ENCODE peak calls at places on chromosome 1, in four cellular contexts. E is left ventricle myocardium inferior; T is CD8-positive, alpha-beta T cell; W is endodermal cell. Q is an unnamed sample.

GRCh38 chr1:159580340-159580739 is 7.3 kb upstream of the APCS start:
- DNase-seq in E (no peak), W (no peak), T (no peak), Q (no peak)

GRCh38 chr1:180580237-180580636 is 21.5 kb downstream of the OVAAL start:
- DNase-seq in W (no peak), E (no peak), T (no peak), Q (peak; percentile 89)

GRCh38 chr1:36326499-36326898 is 3.1 kb upstream of the EVA1B start:
- DNase-seq in T (no peak), W (no peak), E (no peak), Q (peak; percentile 51)

GRCh38 chr1:173417563-173417962 is 59.6 kb upstream of the PRDX6 start:
- DNase-seq in E (no peak), T (no peak), W (no peak), Q (no peak)

GRCh38 chr1:212236664-212237220 is 48.5 kb upstream of the PPP2R5A start:
- DNase-seq in W (no peak), T (no peak), E (no peak), Q (no peak)

GRCh38 chr1:182062223-182062622 is 711 bp upstream of the ZNF648 start:
- DNase-seq in T (no peak), E (no peak), W (no peak), Q (no peak)

GRCh38 chr1:183544598-183545297 is 45.5 kb downstream of the NCF2 start:
- DNase-seq in T (no peak), E (no peak), W (no peak), Q (peak; percentile 78)

GRCh38 chr1:18324246-18324645 is 156.5 kb upstream of the KLHDC7A start:
- DNase-seq in T (no peak), E (no peak), W (peak; percentile 86), Q (no peak)

GRCh38 chr1:147891088-147891487 is 11.5 kb upstream of the GJA8 start:
- DNase-seq in T (no peak), W (no peak), E (no peak), Q (no peak)

GRCh38 chr1:235984041-235984820 is 80.7 kb downstream of the NID1 start:
- DNase-seq in T (no peak), W (no peak), E (no peak), Q (no peak)

GRCh38 chr1:229883504-229884200 is 183.4 kb upstream of the GALNT2 start:
- DNase-seq in W (peak; percentile 22), T (no peak), E (no peak), Q (no peak)

GRCh38 chr1:178055779-178056471 is 38.0 kb upstream of the RASAL2 start:
- DNase-seq in T (no peak), E (no peak), W (peak; percentile 60), Q (no peak)

GRCh38 chr1:81799939-81800740 is 594 bp upstream of the ADGRL2 start:
- DNase-seq in W (peak; percentile 91), T (no peak), E (peak; percentile 50), Q (peak; percentile 74)

GRCh38 chr1:229769006-229769405 is 143.0 kb downstream of the URB2 start:
- DNase-seq in E (no peak), T (no peak), W (no peak), Q (no peak)

GRCh38 chr1:9561429-9561828 is 22.2 kb downstream of the SLC25A33 start:
- DNase-seq in W (no peak), E (no peak), T (no peak), Q (peak; percentile 72)

GRCh38 chr1:201882665-201883132 is 6.0 kb upstream of the SHISA4 start:
- DNase-seq in W (no peak), T (no peak), E (no peak), Q (no peak)

GRCh38 chr1:41611068-41611931 is 126.8 kb upstream of the EDN2 start:
- DNase-seq in E (no peak), W (peak; percentile 50), T (no peak), Q (no peak)

GRCh38 chr1:236128646-236129178 is 13.6 kb upstream of the GPR137B start:
- DNase-seq in T (no peak), W (no peak), E (no peak), Q (peak; percentile 17)

GRCh38 chr1:232880354-232880753 is 70.1 kb upstream of the NTPCR start:
- DNase-seq in T (no peak), W (peak; percentile 85), E (no peak), Q (peak; percentile 63)

GRCh38 chr1:1185101-1185765 is 11.6 kb downstream of the TTLL10 start:
- DNase-seq in T (no peak), W (peak; percentile 34), E (peak; percentile 6), Q (no peak)

GRCh38 chr1:26862781-26863676 is at the start of gene SFN:
- DNase-seq in E (no peak), W (peak; percentile 97), T (no peak), Q (peak; percentile 22)

GRCh38 chr1:181587870-181588438 is 104.6 kb downstream of the CACNA1E start:
- DNase-seq in E (no peak), T (no peak), W (peak; percentile 56), Q (peak; percentile 6)

GRCh38 chr1:245825128-245825901 is 670.5 kb downstream of the KIF26B start:
- DNase-seq in T (no peak), W (peak; percentile 60), E (no peak), Q (no peak)

GRCh38 chr1:28855469-28855944 is 43.5 kb downstream of the OPRD1 start:
- DNase-seq in T (no peak), W (no peak), E (no peak), Q (no peak)

GRCh38 chr1:19437911-19438310 is 47.4 kb downstream of the CAPZB start:
- DNase-seq in E (peak; percentile 87), W (no peak), T (no peak), Q (no peak)

GRCh38 chr1:97070366-97070765 is 348.8 kb downstream of the PTBP2 start:
- DNase-seq in T (no peak), E (no peak), W (no peak), Q (no peak)

GRCh38 chr1:85316324-85316723 is 39.9 kb upstream of the BCL10 start:
- DNase-seq in W (no peak), E (no peak), T (no peak), Q (no peak)

GRCh38 chr1:14238472-14239059 is 359.9 kb upstream of the KAZN start:
- DNase-seq in T (no peak), W (no peak), E (peak; percentile 51), Q (peak; percentile 25)

GRCh38 chr1:2237773-2238172 is 9.7 kb downstream of the SKI start:
- DNase-seq in E (no peak), T (no peak), W (peak; percentile 77), Q (peak; percentile 62)
- TF ChIP-seq CTCF in E (peak; percentile 19), T (no peak), W (peak; percentile 62), Q (no peak)

DNA sequence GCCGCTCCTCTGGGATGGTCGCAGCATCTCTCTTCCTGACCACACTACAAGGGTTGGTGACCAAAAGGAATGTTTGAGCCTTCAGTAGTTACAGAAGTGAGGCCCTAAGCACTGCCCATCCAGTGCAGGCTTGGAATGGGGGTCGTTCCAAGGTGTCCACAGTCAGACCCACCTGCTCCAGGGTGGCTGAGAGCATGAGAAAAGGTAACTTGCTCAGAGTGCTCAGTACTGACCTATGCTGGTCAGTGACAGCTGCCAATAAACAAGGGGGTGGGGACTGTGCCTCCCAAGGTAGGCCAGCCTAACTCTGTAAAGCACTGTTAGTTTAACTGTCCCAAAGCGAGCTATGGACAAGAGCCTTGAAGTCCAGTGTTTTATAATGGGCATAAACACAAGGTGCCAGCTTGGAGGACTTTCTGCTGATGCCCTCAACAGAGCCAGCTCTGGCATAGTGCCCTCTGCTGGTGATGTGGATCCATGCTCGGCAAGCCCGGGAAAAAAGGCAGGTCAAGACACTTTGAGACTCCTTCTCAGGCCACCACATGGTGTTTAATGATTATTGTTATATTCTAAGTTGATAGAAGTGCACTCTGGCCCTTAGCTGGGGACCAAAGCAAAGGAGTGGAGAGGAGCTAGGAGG is 78.1 kb upstream of the DNAH14 start:
- DNase-seq in W (peak; percentile 95), E (peak; percentile 40), T (peak; percentile 26), Q (peak; percentile 62)
- TF ChIP-seq CTCF in W (peak; percentile 94), E (peak; percentile 64), T (peak; percentile 56), Q (peak; percentile 41)

GRCh38 chr1:227449051-227449450 is 114.3 kb upstream of the ZNF678 start:
- DNase-seq in W (peak; percentile 83), T (no peak), E (no peak), Q (peak; percentile 24)
- TF ChIP-seq CTCF in W (peak; percentile 75), T (no peak), E (peak; percentile 48), Q (peak; percentile 24)

GRCh38 chr1:187047298-187047697 is 218.5 kb downstream of the PLA2G4A start:
- DNase-seq in E (no peak), T (no peak), W (peak; percentile 57), Q (no peak)

GRCh38 chr1:187046293-187046692 is 217.5 kb downstream of the PLA2G4A start:
- DNase-seq in E (no peak), T (no peak), W (peak; percentile 47), Q (no peak)

GRCh38 chr1:187054862-187055757 is 226.4 kb downstream of the PLA2G4A start:
- DNase-seq in W (no peak), E (no peak), T (no peak), Q (no peak)

GRCh38 chr1:187053876-187054275 is 225.1 kb downstream of the PLA2G4A start:
- DNase-seq in W (peak; percentile 52), E (no peak), T (no peak), Q (no peak)

DNA sequence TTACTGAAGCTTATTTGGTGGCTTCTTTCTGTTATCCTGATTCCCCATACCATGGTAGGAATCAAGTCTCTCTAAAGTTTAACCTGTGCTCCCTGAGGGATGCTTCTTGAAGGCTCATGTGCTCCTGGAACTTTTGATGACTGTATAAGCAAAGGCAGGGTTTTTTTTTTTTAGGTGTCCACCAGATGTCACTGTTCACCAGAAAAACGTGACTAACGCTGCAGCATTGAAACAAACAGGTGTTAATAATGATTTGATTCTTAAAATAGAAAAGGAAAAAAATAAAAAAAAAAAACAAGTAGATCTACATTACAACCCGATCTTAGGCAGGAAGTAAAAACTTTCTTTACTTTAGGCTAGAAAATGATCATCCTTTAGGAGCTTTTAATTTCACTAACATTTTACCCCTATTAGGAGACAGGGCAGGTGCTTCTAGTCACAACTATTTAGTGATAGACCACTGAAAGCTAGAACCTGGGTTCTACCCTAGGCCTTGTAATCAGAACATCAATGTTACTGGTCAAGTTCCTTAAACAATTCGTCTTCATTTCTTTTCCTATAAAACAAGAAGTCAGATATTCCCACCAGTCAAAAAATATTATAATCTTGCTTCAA is 223.0 kb downstream of the PLA2G4A start:
- DNase-seq in T (no peak), E (no peak), W (peak; percentile 59), Q (no peak)
- TF ChIP-seq CTCF in T (peak; percentile 61), E (peak; percentile 54), W (peak; percentile 86), Q (no peak)

DNA sequence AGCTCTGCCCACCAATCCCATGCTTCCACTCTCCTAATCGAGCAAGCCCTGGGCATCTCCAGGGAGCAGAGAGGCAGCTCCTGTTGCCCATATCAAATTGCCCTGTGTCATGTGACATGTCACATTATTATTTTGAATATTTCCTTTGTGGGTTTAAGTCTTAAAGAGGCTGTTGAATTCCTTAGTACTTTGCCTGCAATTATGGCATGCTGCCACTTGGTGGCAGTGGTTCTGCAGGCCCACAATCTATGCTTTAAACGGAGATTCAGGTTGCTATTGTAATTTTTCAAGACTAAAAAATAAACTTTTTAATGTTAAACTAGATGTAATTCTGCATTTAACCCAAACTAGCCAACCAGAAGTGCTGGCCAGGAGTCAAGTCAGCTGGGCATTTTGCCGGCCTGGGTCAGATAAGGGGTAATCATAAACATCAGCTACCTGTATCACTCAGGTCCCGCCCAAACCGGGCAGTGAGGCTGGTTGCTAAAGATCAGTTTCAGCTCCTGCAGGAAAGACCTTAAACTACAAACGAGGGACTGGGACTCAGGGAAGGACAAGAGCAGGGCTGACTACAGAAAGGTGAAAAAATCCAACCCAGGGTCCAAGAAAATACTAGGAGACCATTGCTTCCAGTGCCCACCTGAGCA is 37.3 kb upstream of the ARHGEF16 start:
- DNase-seq in W (no peak), T (no peak), E (no peak), Q (no peak)
- TF ChIP-seq CTCF in W (peak; percentile 85), T (no peak), E (peak; percentile 30), Q (no peak)

GRCh38 chr1:199046618-199047017 is 407.8 kb downstream of the PTPRC start:
- DNase-seq in T (no peak), E (no peak), W (no peak), Q (no peak)
- TF ChIP-seq CTCF in T (no peak), E (no peak), W (no peak), Q (no peak)

Q was measured in thyroid gland.